ENCODE peak calls at places on chromosomes 2 and 18, in nine cellular contexts. E is stomach, B is lower lobe of right lung, G is right lobe of liver, U is GM23338, V is Karpas-422, W is cardiac muscle cell, A is bronchial epithelial cell, Q is ovary. I is an unnamed sample.

GRCh38 chr2:129001926-129002325 is 683.3 kb upstream of the HS6ST1 start:
- DNase-seq in E (no peak), B (no peak), G (no peak), U (no peak), V (no peak), W (no peak), A (no peak), Q (no peak), I (peak; percentile 20)

GRCh38 chr18:48656582-48656981 is 117.8 kb downstream of the CTIF start:
- DNase-seq in E (no peak), B (no peak), G (no peak), U (no peak), V (no peak), W (no peak), A (no peak), Q (no peak), I (no peak)

GRCh38 chr2:134268265-134268664 is 14.4 kb downstream of the MGAT5 start:
- DNase-seq in E (no peak), B (no peak), G (no peak), U (no peak), V (no peak), W (no peak), A (no peak), Q (no peak), I (no peak)

GRCh38 chr2:234701421-234701820 is 204.5 kb upstream of the ARL4C start:
- DNase-seq in E (no peak), B (no peak), G (no peak), U (no peak), V (no peak), W (no peak), A (no peak), Q (no peak), I (peak; percentile 69)

GRCh38 chr2:239276813-239277193 is 124.0 kb downstream of the HDAC4 start:
- DNase-seq in E (peak; percentile 24), B (no peak), G (no peak), U (no peak), V (no peak), W (no peak), A (no peak), Q (no peak), I (no peak)

GRCh38 chr2:145220496-145220895 is 700.6 kb upstream of the ZEB2 start:
- DNase-seq in E (no peak), B (no peak), G (no peak), U (no peak), V (no peak), W (no peak), A (no peak), Q (no peak), I (no peak)

GRCh38 chr18:12308386-12309100 is 502 bp downstream of the TUBB6 start:
- DNase-seq in E (peak; percentile 70), B (peak; percentile 89), G (no peak), U (peak; percentile 83), V (no peak), W (peak; percentile 80), A (peak; percentile 60), Q (peak; percentile 89), I (peak; percentile 94)

GRCh38 chr2:14673351-14673875 is 40.9 kb downstream of the LRATD1 start:
- DNase-seq in E (no peak), B (no peak), G (no peak), U (peak; percentile 5), V (no peak), W (no peak), A (no peak), Q (no peak), I (no peak)

GRCh38 chr2:120612931-120613330 is 122.7 kb upstream of the GLI2 start:
- DNase-seq in E (no peak), B (no peak), G (peak; percentile 4), U (no peak), V (no peak), W (no peak), A (no peak), Q (no peak), I (no peak)

GRCh38 chr2:974454-974853 is 23.8 kb downstream of the SNTG2 start:
- DNase-seq in E (no peak), B (no peak), G (no peak), U (no peak), V (no peak), W (peak; percentile 55), A (no peak), Q (no peak), I (no peak)

GRCh38 chr2:5121677-5122076 is 570.5 kb upstream of the SOX11 start:
- DNase-seq in E (no peak), B (no peak), G (no peak), U (peak; percentile 23), V (peak; percentile 42), W (peak; percentile 57), A (no peak), Q (no peak), I (no peak)

GRCh38 chr18:48263913-48264506 is 145.2 kb downstream of the ZBTB7C start:
- DNase-seq in E (no peak), B (no peak), G (no peak), U (no peak), V (no peak), W (no peak), A (peak; percentile 48), Q (no peak), I (no peak)

GRCh38 chr18:53745986-53746385 is 478.5 kb downstream of the MBD2 start:
- DNase-seq in E (no peak), B (no peak), G (no peak), U (no peak), V (no peak), W (no peak), A (peak; percentile 71), Q (no peak), I (no peak)
- H3K36me3 ChIP-seq in E (no peaks in the 10 kb centered on the region), B (no peaks in the 10 kb centered on the region), G (no peaks in the 10 kb centered on the region), U (no peaks in the 10 kb centered on the region), V (no peaks in the 10 kb centered on the region), W (no peaks in the 10 kb centered on the region), A (no peaks in the 10 kb centered on the region), Q (no peaks in the 10 kb centered on the region), I (no peaks in the 10 kb centered on the region)

GRCh38 chr2:31434911-31435310 is 20.4 kb upstream of the XDH start:
- DNase-seq in E (no peak), B (no peak), G (no peak), U (peak; percentile 15), V (peak; percentile 59), W (no peak), A (peak; percentile 53), Q (no peak), I (no peak)
- H3K36me3 ChIP-seq in E (no peaks in the 10 kb centered on the region), B (no peaks in the 10 kb centered on the region), G (no peaks in the 10 kb centered on the region), U (no peaks in the 10 kb centered on the region), V (no peaks in the 10 kb centered on the region), W (no peaks in the 10 kb centered on the region), A (no peaks in the 10 kb centered on the region), Q (no peaks in the 10 kb centered on the region), I (no peaks in the 10 kb centered on the region)

GRCh38 chr2:233422649-233423435 is 68.5 kb downstream of the DGKD start:
- DNase-seq in E (no peak), B (no peak), G (no peak), U (no peak), V (no peak), W (no peak), A (no peak), Q (no peak), I (peak; percentile 3)

GRCh38 chr2:233424028-233424951 is 70.0 kb downstream of the DGKD start:
- DNase-seq in E (peak; percentile 87), B (peak; percentile 62), G (no peak), U (no peak), V (no peak), W (no peak), A (peak; percentile 46), Q (no peak), I (no peak)

GRCh38 chr2:233422050-233422639 is 67.9 kb downstream of the DGKD start:
- DNase-seq in E (peak; percentile 93), B (peak; percentile 95), G (no peak), U (no peak), V (no peak), W (no peak), A (peak; percentile 75), Q (no peak), I (peak; percentile 76)

GRCh38 chr2:233421091-233421816 is 67.0 kb downstream of the DGKD start:
- DNase-seq in E (peak; percentile 29), B (no peak), G (no peak), U (no peak), V (no peak), W (no peak), A (no peak), Q (no peak), I (peak; percentile 45)

DNA sequence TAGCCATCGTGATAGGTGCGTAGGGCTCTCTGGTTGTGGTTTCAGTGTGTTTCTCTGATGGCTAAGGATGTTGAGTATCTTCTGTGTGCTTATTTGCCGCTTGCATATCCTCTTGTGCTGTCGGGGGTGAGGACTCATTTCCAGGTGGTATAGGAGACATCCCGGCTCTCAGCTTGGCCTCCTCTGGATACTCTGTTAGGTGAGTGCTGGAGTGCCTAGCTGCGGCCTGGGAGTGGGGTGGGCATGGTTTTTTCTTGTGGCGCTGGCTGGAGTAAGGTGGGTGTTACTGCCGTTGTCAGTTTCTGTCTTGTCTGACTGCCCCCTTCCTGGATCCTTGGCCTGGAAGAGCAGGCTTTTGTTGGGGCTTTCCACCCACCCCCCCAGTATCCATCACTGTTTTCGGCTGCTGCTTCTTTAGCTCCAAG is 69.2 kb downstream of the DGKD start:
- DNase-seq in E (peak; percentile 23), B (no peak), G (no peak), U (no peak), V (no peak), W (no peak), A (no peak), Q (no peak), I (no peak)
- H3K36me3 ChIP-seq in E (no peaks in the 10 kb centered on the region), B (no peaks in the 10 kb centered on the region), G (no peaks in the 10 kb centered on the region), U (no peaks in the 10 kb centered on the region), V (no peaks in the 10 kb centered on the region), W (no peaks in the 10 kb centered on the region), A (no peaks in the 10 kb centered on the region), Q (no peaks in the 10 kb centered on the region), I (no peaks in the 10 kb centered on the region)

GRCh38 chr2:26384183-26384582 is 17.5 kb upstream of the DRC1 start:
- DNase-seq in E (no peak), B (no peak), G (no peak), U (no peak), V (no peak), W (no peak), A (peak; percentile 30), Q (no peak), I (no peak)

GRCh38 chr2:26380281-26380680 is 21.4 kb upstream of the DRC1 start:
- DNase-seq in E (no peak), B (no peak), G (no peak), U (no peak), V (no peak), W (no peak), A (no peak), Q (no peak), I (no peak)

GRCh38 chr2:26384597-26384996 is 17.1 kb upstream of the DRC1 start:
- DNase-seq in E (no peak), B (no peak), G (no peak), U (no peak), V (no peak), W (no peak), A (no peak), Q (no peak), I (no peak)

GRCh38 chr2:26376799-26377198 is 24.9 kb upstream of the DRC1 start:
- DNase-seq in E (no peak), B (no peak), G (no peak), U (no peak), V (no peak), W (no peak), A (no peak), Q (no peak), I (no peak)

DNA sequence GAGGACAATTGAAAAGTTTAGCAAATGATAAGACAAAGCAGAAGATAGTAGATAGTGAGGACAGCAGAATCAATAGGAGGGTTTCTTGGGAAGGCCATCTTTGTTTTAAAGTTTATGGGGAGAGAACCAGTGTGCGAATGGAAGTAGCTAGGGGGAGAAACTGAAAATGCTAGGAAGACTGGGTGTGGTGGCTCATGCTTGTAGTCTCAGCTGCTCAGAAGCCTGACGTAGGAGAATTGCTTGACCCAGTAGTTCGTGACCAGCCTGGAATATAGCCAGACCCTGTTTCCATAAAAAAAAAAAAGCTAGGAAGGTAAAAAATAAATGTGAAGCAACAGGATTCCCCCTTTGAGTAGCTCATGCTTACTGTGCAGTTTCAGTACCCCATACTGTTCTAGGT is 19.2 kb upstream of the DRC1 start:
- DNase-seq in E (no peak), B (no peak), G (no peak), U (no peak), V (no peak), W (no peak), A (no peak), Q (no peak), I (no peak)
- H3K36me3 ChIP-seq in E (peaks cover 51% of the 10 kb centered on the region), B (peaks cover 36% of the 10 kb centered on the region), G (peaks cover 13% of the 10 kb centered on the region), U (peaks cover 15% of the 10 kb centered on the region), V (peaks cover 40% of the 10 kb centered on the region), W (peaks cover 25% of the 10 kb centered on the region), A (peaks cover 12% of the 10 kb centered on the region), Q (no peaks in the 10 kb centered on the region), I (peaks cover 28% of the 10 kb centered on the region)